ENCODE peak calls at places on chromosomes 4 and X, in six cellular contexts. One of them, this sample, is unnamed.

GRCh38 chrX:38061335-38061734 is 55.0 kb downstream of the SYTL5 start:
- DNase-seq in frontal cortex: no peak
- DNase-seq in activated CD8-positive, alpha-beta memory T cell treated with anti-CD3 and anti-CD28 coated beads for 48 hours: no peak
- DNase-seq in HFFc6: no peak
- DNase-seq in activated CD4-positive, alpha-beta T cell treated with anti-CD3 and anti-CD28 coated beads, Interleukin-2, amount 10 ng/mL, durations not matched to agents 7 days and 5 days: no peak
- DNase-seq in coronary artery: no peak
- DNase-seq in this sample: peak

GRCh38 chr4:23978031-23978430 is 88.2 kb upstream of the PPARGC1A start:
- DNase-seq in HFFc6: no peak
- DNase-seq in coronary artery: no peak
- DNase-seq in activated CD8-positive, alpha-beta memory T cell treated with anti-CD3 and anti-CD28 coated beads for 48 hours: no peak
- DNase-seq in activated CD4-positive, alpha-beta T cell treated with anti-CD3 and anti-CD28 coated beads, Interleukin-2, amount 10 ng/mL, durations not matched to agents 7 days and 5 days: no peak
- DNase-seq in frontal cortex: no peak
- DNase-seq in this sample: no peak

GRCh38 chr4:9384126-9384525 is 21.2 kb downstream of the USP17L30 start:
- DNase-seq in activated CD8-positive, alpha-beta memory T cell treated with anti-CD3 and anti-CD28 coated beads for 48 hours: no peak
- DNase-seq in HFFc6: no peak
- DNase-seq in activated CD4-positive, alpha-beta T cell treated with anti-CD3 and anti-CD28 coated beads, Interleukin-2, amount 10 ng/mL, durations not matched to agents 7 days and 5 days: no peak
- DNase-seq in coronary artery: no peak
- DNase-seq in frontal cortex: no peak
- DNase-seq in this sample: no peak

GRCh38 chrX:41558531-41558930 is 111.4 kb downstream of the NYX start:
- DNase-seq in frontal cortex: no peak
- DNase-seq in activated CD8-positive, alpha-beta memory T cell treated with anti-CD3 and anti-CD28 coated beads for 48 hours: no peak
- DNase-seq in HFFc6: no peak
- DNase-seq in activated CD4-positive, alpha-beta T cell treated with anti-CD3 and anti-CD28 coated beads, Interleukin-2, amount 10 ng/mL, durations not matched to agents 7 days and 5 days: no peak
- DNase-seq in coronary artery: no peak
- DNase-seq in this sample: no peak

GRCh38 chr4:71538528-71538927 is 199.7 kb downstream of the SLC4A4 start:
- DNase-seq in activated CD8-positive, alpha-beta memory T cell treated with anti-CD3 and anti-CD28 coated beads for 48 hours: no peak
- DNase-seq in frontal cortex: no peak
- DNase-seq in activated CD4-positive, alpha-beta T cell treated with anti-CD3 and anti-CD28 coated beads, Interleukin-2, amount 10 ng/mL, durations not matched to agents 7 days and 5 days: no peak
- DNase-seq in HFFc6: no peak
- DNase-seq in coronary artery: no peak
- DNase-seq in this sample: no peak

GRCh38 chrX:50067435-50068292 is 133.1 kb downstream of the AKAP4 start:
- DNase-seq in coronary artery: no peak
- DNase-seq in activated CD8-positive, alpha-beta memory T cell treated with anti-CD3 and anti-CD28 coated beads for 48 hours: no peak
- DNase-seq in HFFc6: no peak
- DNase-seq in frontal cortex: peak
- DNase-seq in activated CD4-positive, alpha-beta T cell treated with anti-CD3 and anti-CD28 coated beads, Interleukin-2, amount 10 ng/mL, durations not matched to agents 7 days and 5 days: no peak
- DNase-seq in this sample: peak

GRCh38 chr4:26434030-26434639 is 56.1 kb downstream of the CCKAR start:
- DNase-seq in HFFc6: no peak
- DNase-seq in activated CD8-positive, alpha-beta memory T cell treated with anti-CD3 and anti-CD28 coated beads for 48 hours: no peak
- DNase-seq in frontal cortex: no peak
- DNase-seq in coronary artery: no peak
- DNase-seq in activated CD4-positive, alpha-beta T cell treated with anti-CD3 and anti-CD28 coated beads, Interleukin-2, amount 10 ng/mL, durations not matched to agents 7 days and 5 days: no peak
- DNase-seq in this sample: no peak

GRCh38 chr4:85861064-85861767 is 386.3 kb downstream of the ARHGAP24 start:
- DNase-seq in frontal cortex: no peak
- DNase-seq in coronary artery: no peak
- DNase-seq in activated CD4-positive, alpha-beta T cell treated with anti-CD3 and anti-CD28 coated beads, Interleukin-2, amount 10 ng/mL, durations not matched to agents 7 days and 5 days: no peak
- DNase-seq in HFFc6: no peak
- DNase-seq in activated CD8-positive, alpha-beta memory T cell treated with anti-CD3 and anti-CD28 coated beads for 48 hours: no peak
- DNase-seq in this sample: no peak

GRCh38 chr4:100985576-100985975 is 361.8 kb downstream of the PPP3CA start:
- DNase-seq in activated CD8-positive, alpha-beta memory T cell treated with anti-CD3 and anti-CD28 coated beads for 48 hours: no peak
- DNase-seq in coronary artery: no peak
- DNase-seq in activated CD4-positive, alpha-beta T cell treated with anti-CD3 and anti-CD28 coated beads, Interleukin-2, amount 10 ng/mL, durations not matched to agents 7 days and 5 days: no peak
- DNase-seq in frontal cortex: no peak
- DNase-seq in HFFc6: no peak
- DNase-seq in this sample: no peak

GRCh38 chrX:106397788-106398538 is 213.8 kb upstream of the RADX start:
- DNase-seq in activated CD4-positive, alpha-beta T cell treated with anti-CD3 and anti-CD28 coated beads, Interleukin-2, amount 10 ng/mL, durations not matched to agents 7 days and 5 days: no peak
- DNase-seq in frontal cortex: no peak
- DNase-seq in HFFc6: no peak
- DNase-seq in coronary artery: no peak
- DNase-seq in activated CD8-positive, alpha-beta memory T cell treated with anti-CD3 and anti-CD28 coated beads for 48 hours: no peak
- DNase-seq in this sample: no peak

GRCh38 chrX:39619182-39620009 is 478.4 kb downstream of the BCOR start:
- DNase-seq in HFFc6: no peak
- DNase-seq in frontal cortex: no peak
- DNase-seq in coronary artery: no peak
- DNase-seq in activated CD8-positive, alpha-beta memory T cell treated with anti-CD3 and anti-CD28 coated beads for 48 hours: no peak
- DNase-seq in activated CD4-positive, alpha-beta T cell treated with anti-CD3 and anti-CD28 coated beads, Interleukin-2, amount 10 ng/mL, durations not matched to agents 7 days and 5 days: no peak
- DNase-seq in this sample: no peak

GRCh38 chrX:55240788-55241187 is 20.6 kb downstream of the PAGE5 start:
- DNase-seq in frontal cortex: no peak
- DNase-seq in activated CD4-positive, alpha-beta T cell treated with anti-CD3 and anti-CD28 coated beads, Interleukin-2, amount 10 ng/mL, durations not matched to agents 7 days and 5 days: no peak
- DNase-seq in HFFc6: no peak
- DNase-seq in activated CD8-positive, alpha-beta memory T cell treated with anti-CD3 and anti-CD28 coated beads for 48 hours: no peak
- DNase-seq in coronary artery: no peak
- DNase-seq in this sample: no peak

GRCh38 chrX:41421071-41421729 is 25.9 kb upstream of the NYX start:
- DNase-seq in activated CD4-positive, alpha-beta T cell treated with anti-CD3 and anti-CD28 coated beads, Interleukin-2, amount 10 ng/mL, durations not matched to agents 7 days and 5 days: no peak
- DNase-seq in frontal cortex: no peak
- DNase-seq in coronary artery: no peak
- DNase-seq in activated CD8-positive, alpha-beta memory T cell treated with anti-CD3 and anti-CD28 coated beads for 48 hours: no peak
- DNase-seq in HFFc6: no peak
- DNase-seq in this sample: no peak

GRCh38 chr4:140567722-140568121 is 1.0 kb downstream of the UCP1 start:
- DNase-seq in activated CD4-positive, alpha-beta T cell treated with anti-CD3 and anti-CD28 coated beads, Interleukin-2, amount 10 ng/mL, durations not matched to agents 7 days and 5 days: no peak
- DNase-seq in coronary artery: no peak
- DNase-seq in activated CD8-positive, alpha-beta memory T cell treated with anti-CD3 and anti-CD28 coated beads for 48 hours: no peak
- DNase-seq in HFFc6: no peak
- DNase-seq in frontal cortex: no peak
- DNase-seq in this sample: no peak

GRCh38 chrX:96615448-96615847 is 69.2 kb upstream of the DIAPH2 start:
- DNase-seq in frontal cortex: no peak
- DNase-seq in HFFc6: no peak
- DNase-seq in coronary artery: no peak
- DNase-seq in activated CD8-positive, alpha-beta memory T cell treated with anti-CD3 and anti-CD28 coated beads for 48 hours: no peak
- DNase-seq in activated CD4-positive, alpha-beta T cell treated with anti-CD3 and anti-CD28 coated beads, Interleukin-2, amount 10 ng/mL, durations not matched to agents 7 days and 5 days: no peak
- DNase-seq in this sample: no peak

GRCh38 chr4:180028682-180029081 is 2214.5 kb upstream of the TENM3 start:
- DNase-seq in coronary artery: no peak
- DNase-seq in activated CD4-positive, alpha-beta T cell treated with anti-CD3 and anti-CD28 coated beads, Interleukin-2, amount 10 ng/mL, durations not matched to agents 7 days and 5 days: no peak
- DNase-seq in frontal cortex: no peak
- DNase-seq in HFFc6: no peak
- DNase-seq in activated CD8-positive, alpha-beta memory T cell treated with anti-CD3 and anti-CD28 coated beads for 48 hours: no peak
- DNase-seq in this sample: no peak

GRCh38 chr4:165592386-165592785 is 213.6 kb downstream of the CPE start:
- DNase-seq in HFFc6: no peak
- DNase-seq in frontal cortex: no peak
- DNase-seq in activated CD4-positive, alpha-beta T cell treated with anti-CD3 and anti-CD28 coated beads, Interleukin-2, amount 10 ng/mL, durations not matched to agents 7 days and 5 days: no peak
- DNase-seq in coronary artery: no peak
- DNase-seq in activated CD8-positive, alpha-beta memory T cell treated with anti-CD3 and anti-CD28 coated beads for 48 hours: no peak
- DNase-seq in this sample: no peak

GRCh38 chrX:103343105-103343504 is 13.1 kb downstream of the TCEAL7 start:
- DNase-seq in activated CD4-positive, alpha-beta T cell treated with anti-CD3 and anti-CD28 coated beads, Interleukin-2, amount 10 ng/mL, durations not matched to agents 7 days and 5 days: peak
- DNase-seq in HFFc6: peak
- DNase-seq in coronary artery: no peak
- DNase-seq in activated CD8-positive, alpha-beta memory T cell treated with anti-CD3 and anti-CD28 coated beads for 48 hours: no peak
- DNase-seq in frontal cortex: peak
- DNase-seq in this sample: peak

GRCh38 chrX:41127476-41128192 is 42.4 kb downstream of the USP9X start:
- DNase-seq in coronary artery: no peak
- DNase-seq in HFFc6: no peak
- DNase-seq in activated CD4-positive, alpha-beta T cell treated with anti-CD3 and anti-CD28 coated beads, Interleukin-2, amount 10 ng/mL, durations not matched to agents 7 days and 5 days: no peak
- DNase-seq in activated CD8-positive, alpha-beta memory T cell treated with anti-CD3 and anti-CD28 coated beads for 48 hours: no peak
- DNase-seq in frontal cortex: no peak
- DNase-seq in this sample: no peak

GRCh38 chrX:11386001-11386523 is 92.8 kb downstream of the AMELX start:
- DNase-seq in frontal cortex: no peak
- DNase-seq in HFFc6: peak
- DNase-seq in activated CD8-positive, alpha-beta memory T cell treated with anti-CD3 and anti-CD28 coated beads for 48 hours: no peak
- DNase-seq in activated CD4-positive, alpha-beta T cell treated with anti-CD3 and anti-CD28 coated beads, Interleukin-2, amount 10 ng/mL, durations not matched to agents 7 days and 5 days: no peak
- DNase-seq in coronary artery: no peak
- DNase-seq in this sample: no peak

GRCh38 chr4:184573701-184574100 is 75.5 kb downstream of the CASP3 start:
- DNase-seq in frontal cortex: no peak
- DNase-seq in HFFc6: peak
- DNase-seq in activated CD8-positive, alpha-beta memory T cell treated with anti-CD3 and anti-CD28 coated beads for 48 hours: no peak
- DNase-seq in activated CD4-positive, alpha-beta T cell treated with anti-CD3 and anti-CD28 coated beads, Interleukin-2, amount 10 ng/mL, durations not matched to agents 7 days and 5 days: no peak
- DNase-seq in coronary artery: no peak
- DNase-seq in this sample: no peak

GRCh38 chr4:10396181-10396580 is 61.0 kb downstream of the ZNF518B start:
- DNase-seq in coronary artery: no peak
- DNase-seq in frontal cortex: no peak
- DNase-seq in HFFc6: no peak
- DNase-seq in activated CD4-positive, alpha-beta T cell treated with anti-CD3 and anti-CD28 coated beads, Interleukin-2, amount 10 ng/mL, durations not matched to agents 7 days and 5 days: no peak
- DNase-seq in activated CD8-positive, alpha-beta memory T cell treated with anti-CD3 and anti-CD28 coated beads for 48 hours: no peak
- DNase-seq in this sample: no peak

GRCh38 chrX:44223150-44223549 is 120.3 kb downstream of the EFHC2 start:
- DNase-seq in frontal cortex: no peak
- DNase-seq in coronary artery: no peak
- DNase-seq in activated CD4-positive, alpha-beta T cell treated with anti-CD3 and anti-CD28 coated beads, Interleukin-2, amount 10 ng/mL, durations not matched to agents 7 days and 5 days: no peak
- DNase-seq in HFFc6: peak
- DNase-seq in activated CD8-positive, alpha-beta memory T cell treated with anti-CD3 and anti-CD28 coated beads for 48 hours: no peak
- DNase-seq in this sample: no peak

GRCh38 chr4:168648929-168649328 is 152.1 kb downstream of the PALLD start:
- DNase-seq in activated CD4-positive, alpha-beta T cell treated with anti-CD3 and anti-CD28 coated beads, Interleukin-2, amount 10 ng/mL, durations not matched to agents 7 days and 5 days: no peak
- DNase-seq in coronary artery: no peak
- DNase-seq in activated CD8-positive, alpha-beta memory T cell treated with anti-CD3 and anti-CD28 coated beads for 48 hours: no peak
- DNase-seq in frontal cortex: no peak
- DNase-seq in HFFc6: peak
- DNase-seq in this sample: no peak

GRCh38 chr4:5785806-5786680 is 75.0 kb downstream of the EVC start:
- DNase-seq in coronary artery: no peak
- DNase-seq in HFFc6: peak
- DNase-seq in activated CD4-positive, alpha-beta T cell treated with anti-CD3 and anti-CD28 coated beads, Interleukin-2, amount 10 ng/mL, durations not matched to agents 7 days and 5 days: no peak
- DNase-seq in frontal cortex: no peak
- DNase-seq in activated CD8-positive, alpha-beta memory T cell treated with anti-CD3 and anti-CD28 coated beads for 48 hours: no peak
- DNase-seq in this sample: no peak

GRCh38 chr4:3797831-3798500 is 31.8 kb downstream of the ADRA2C start:
- DNase-seq in activated CD8-positive, alpha-beta memory T cell treated with anti-CD3 and anti-CD28 coated beads for 48 hours: no peak
- DNase-seq in coronary artery: no peak
- DNase-seq in activated CD4-positive, alpha-beta T cell treated with anti-CD3 and anti-CD28 coated beads, Interleukin-2, amount 10 ng/mL, durations not matched to agents 7 days and 5 days: no peak
- DNase-seq in HFFc6: no peak
- DNase-seq in frontal cortex: no peak
- DNase-seq in this sample: no peak

GRCh38 chr4:663046-663437 is 11.0 kb downstream of the ATP5ME start:
- DNase-seq in activated CD8-positive, alpha-beta memory T cell treated with anti-CD3 and anti-CD28 coated beads for 48 hours: no peak
- DNase-seq in activated CD4-positive, alpha-beta T cell treated with anti-CD3 and anti-CD28 coated beads, Interleukin-2, amount 10 ng/mL, durations not matched to agents 7 days and 5 days: no peak
- DNase-seq in HFFc6: no peak
- DNase-seq in coronary artery: no peak
- DNase-seq in frontal cortex: no peak
- DNase-seq in this sample: no peak

GRCh38 chr4:8727131-8727530 is 134.6 kb downstream of the CPZ start:
- DNase-seq in frontal cortex: no peak
- DNase-seq in activated CD4-positive, alpha-beta T cell treated with anti-CD3 and anti-CD28 coated beads, Interleukin-2, amount 10 ng/mL, durations not matched to agents 7 days and 5 days: peak
- DNase-seq in activated CD8-positive, alpha-beta memory T cell treated with anti-CD3 and anti-CD28 coated beads for 48 hours: no peak
- DNase-seq in coronary artery: peak
- DNase-seq in HFFc6: no peak
- DNase-seq in this sample: no peak

GRCh38 chr4:2333916-2334644 is 72.2 kb upstream of the MXD4 start:
- DNase-seq in activated CD4-positive, alpha-beta T cell treated with anti-CD3 and anti-CD28 coated beads, Interleukin-2, amount 10 ng/mL, durations not matched to agents 7 days and 5 days: no peak
- DNase-seq in coronary artery: no peak
- DNase-seq in activated CD8-positive, alpha-beta memory T cell treated with anti-CD3 and anti-CD28 coated beads for 48 hours: no peak
- DNase-seq in HFFc6: no peak
- DNase-seq in frontal cortex: no peak
- DNase-seq in this sample: no peak

GRCh38 chr4:38670939-38671593 is 7.1 kb downstream of the KLF3 start:
- DNase-seq in frontal cortex: no peak
- DNase-seq in HFFc6: no peak
- DNase-seq in activated CD4-positive, alpha-beta T cell treated with anti-CD3 and anti-CD28 coated beads, Interleukin-2, amount 10 ng/mL, durations not matched to agents 7 days and 5 days: no peak
- DNase-seq in coronary artery: no peak
- DNase-seq in activated CD8-positive, alpha-beta memory T cell treated with anti-CD3 and anti-CD28 coated beads for 48 hours: no peak
- DNase-seq in this sample: no peak

GRCh38 chr4:8345946-8346814 is 76.6 kb downstream of the HTRA3 start:
- DNase-seq in activated CD4-positive, alpha-beta T cell treated with anti-CD3 and anti-CD28 coated beads, Interleukin-2, amount 10 ng/mL, durations not matched to agents 7 days and 5 days: no peak
- DNase-seq in HFFc6: no peak
- DNase-seq in activated CD8-positive, alpha-beta memory T cell treated with anti-CD3 and anti-CD28 coated beads for 48 hours: no peak
- DNase-seq in coronary artery: peak
- DNase-seq in frontal cortex: no peak
- DNase-seq in this sample: no peak

GRCh38 chr4:78512357-78512920 is 39.1 kb upstream of the ANXA3 start:
- DNase-seq in coronary artery: no peak
- DNase-seq in activated CD4-positive, alpha-beta T cell treated with anti-CD3 and anti-CD28 coated beads, Interleukin-2, amount 10 ng/mL, durations not matched to agents 7 days and 5 days: no peak
- DNase-seq in activated CD8-positive, alpha-beta memory T cell treated with anti-CD3 and anti-CD28 coated beads for 48 hours: no peak
- DNase-seq in HFFc6: no peak
- DNase-seq in frontal cortex: no peak
- DNase-seq in this sample: no peak

GRCh38 chrX:31269914-31270313 is 198.1 kb upstream of the FTHL17 start:
- DNase-seq in frontal cortex: no peak
- DNase-seq in activated CD4-positive, alpha-beta T cell treated with anti-CD3 and anti-CD28 coated beads, Interleukin-2, amount 10 ng/mL, durations not matched to agents 7 days and 5 days: no peak
- DNase-seq in coronary artery: no peak
- DNase-seq in HFFc6: no peak
- DNase-seq in activated CD8-positive, alpha-beta memory T cell treated with anti-CD3 and anti-CD28 coated beads for 48 hours: no peak
- DNase-seq in this sample: no peak

GRCh38 chr4:38204317-38205060 is 244.3 kb downstream of the PTTG2 start:
- DNase-seq in HFFc6: no peak
- DNase-seq in frontal cortex: no peak
- DNase-seq in activated CD4-positive, alpha-beta T cell treated with anti-CD3 and anti-CD28 coated beads, Interleukin-2, amount 10 ng/mL, durations not matched to agents 7 days and 5 days: no peak
- DNase-seq in coronary artery: no peak
- DNase-seq in activated CD8-positive, alpha-beta memory T cell treated with anti-CD3 and anti-CD28 coated beads for 48 hours: no peak
- DNase-seq in this sample: no peak

GRCh38 chr4:1244978-1245471 is 3.9 kb downstream of the CTBP1 start:
- DNase-seq in frontal cortex: no peak
- DNase-seq in activated CD4-positive, alpha-beta T cell treated with anti-CD3 and anti-CD28 coated beads, Interleukin-2, amount 10 ng/mL, durations not matched to agents 7 days and 5 days: no peak
- DNase-seq in coronary artery: peak
- DNase-seq in HFFc6: no peak
- DNase-seq in activated CD8-positive, alpha-beta memory T cell treated with anti-CD3 and anti-CD28 coated beads for 48 hours: no peak
- DNase-seq in this sample: no peak